ENCODE peak calls at places on chromosomes 4 and X, in six cellular contexts. One of them, this sample, is unnamed.

GRCh38 chrX:44183329-44183728 is 160.1 kb downstream of the EFHC2 start:
- DNase-seq in AG09309: no peak
- DNase-seq in stomach: no peak
- DNase-seq in RWPE1: no peak
- DNase-seq in Calu3: peak
- DNase-seq in astrocyte of the cerebellum: no peak
- DNase-seq in this sample: no peak

GRCh38 chr4:99062120-99062519 is 26.5 kb downstream of the ADH5 start:
- DNase-seq in AG09309: no peak
- DNase-seq in stomach: no peak
- DNase-seq in RWPE1: no peak
- DNase-seq in Calu3: no peak
- DNase-seq in astrocyte of the cerebellum: no peak
- DNase-seq in this sample: no peak

GRCh38 chr4:125283702-125284279 is 31.0 kb upstream of the FAT4 start:
- DNase-seq in AG09309: peak
- DNase-seq in stomach: no peak
- DNase-seq in RWPE1: peak
- DNase-seq in Calu3: peak
- DNase-seq in astrocyte of the cerebellum: peak
- DNase-seq in this sample: no peak

GRCh38 chrX:112731793-112732192 is 52.1 kb upstream of the LHFPL1 start:
- DNase-seq in AG09309: no peak
- DNase-seq in stomach: no peak
- DNase-seq in RWPE1: no peak
- DNase-seq in Calu3: no peak
- DNase-seq in astrocyte of the cerebellum: no peak
- DNase-seq in this sample: no peak

GRCh38 chrX:34813618-34814017 is 129.0 kb upstream of the FAM47B start:
- DNase-seq in AG09309: no peak
- DNase-seq in stomach: no peak
- DNase-seq in RWPE1: no peak
- DNase-seq in Calu3: no peak
- DNase-seq in astrocyte of the cerebellum: no peak
- DNase-seq in this sample: no peak

GRCh38 chr4:185322805-185323204 is 72.9 kb downstream of the LRP2BP start:
- DNase-seq in AG09309: no peak
- DNase-seq in stomach: no peak
- DNase-seq in RWPE1: no peak
- DNase-seq in Calu3: no peak
- DNase-seq in astrocyte of the cerebellum: no peak
- DNase-seq in this sample: no peak

GRCh38 chr4:8774071-8774470 is 97.6 kb downstream of the HMX1 start:
- DNase-seq in AG09309: no peak
- DNase-seq in stomach: no peak
- DNase-seq in RWPE1: no peak
- DNase-seq in Calu3: no peak
- DNase-seq in astrocyte of the cerebellum: no peak
- DNase-seq in this sample: peak

GRCh38 chr4:81736324-81736723 is 264.6 kb upstream of the RASGEF1B start:
- DNase-seq in AG09309: no peak
- DNase-seq in stomach: no peak
- DNase-seq in RWPE1: no peak
- DNase-seq in Calu3: no peak
- DNase-seq in astrocyte of the cerebellum: no peak
- DNase-seq in this sample: no peak

GRCh38 chrX:2935364-2935748 is 6.2 kb upstream of the ARSD start:
- DNase-seq in AG09309: no peak
- DNase-seq in stomach: no peak
- DNase-seq in RWPE1: no peak
- DNase-seq in Calu3: no peak
- DNase-seq in astrocyte of the cerebellum: no peak
- DNase-seq in this sample: no peak

GRCh38 chrX:73851014-73852009 is 288.3 kb downstream of the CHIC1 start:
- DNase-seq in AG09309: peak
- DNase-seq in stomach: peak
- DNase-seq in RWPE1: no peak
- DNase-seq in Calu3: no peak
- DNase-seq in astrocyte of the cerebellum: peak
- DNase-seq in this sample: no peak

GRCh38 chr4:63919636-63920365 is 489.4 kb downstream of the TECRL start:
- DNase-seq in AG09309: no peak
- DNase-seq in stomach: no peak
- DNase-seq in RWPE1: no peak
- DNase-seq in Calu3: no peak
- DNase-seq in astrocyte of the cerebellum: no peak
- DNase-seq in this sample: no peak

GRCh38 chr4:186204103-186204559 is 12.8 kb downstream of the CYP4V2 start:
- DNase-seq in AG09309: no peak
- DNase-seq in stomach: peak
- DNase-seq in RWPE1: no peak
- DNase-seq in Calu3: no peak
- DNase-seq in astrocyte of the cerebellum: no peak
- DNase-seq in this sample: no peak

GRCh38 chr4:122480023-122480422 is 23.5 kb upstream of the IL2 start:
- DNase-seq in AG09309: peak
- DNase-seq in stomach: no peak
- DNase-seq in RWPE1: no peak
- DNase-seq in Calu3: no peak
- DNase-seq in astrocyte of the cerebellum: peak
- DNase-seq in this sample: no peak

GRCh38 chr4:113398441-113399143 is 349.1 kb downstream of the ANK2 start:
- DNase-seq in AG09309: no peak
- DNase-seq in stomach: no peak
- DNase-seq in RWPE1: peak
- DNase-seq in Calu3: peak
- DNase-seq in astrocyte of the cerebellum: no peak
- DNase-seq in this sample: no peak

GRCh38 chr4:142614621-142615323 is 231.3 kb downstream of the INPP4B start:
- DNase-seq in AG09309: peak
- DNase-seq in stomach: no peak
- DNase-seq in RWPE1: no peak
- DNase-seq in Calu3: no peak
- DNase-seq in astrocyte of the cerebellum: no peak
- DNase-seq in this sample: no peak

GRCh38 chr4:110059556-110060191 is 138.7 kb downstream of the ELOVL6 start:
- DNase-seq in AG09309: no peak
- DNase-seq in stomach: no peak
- DNase-seq in RWPE1: no peak
- DNase-seq in Calu3: no peak
- DNase-seq in astrocyte of the cerebellum: no peak
- DNase-seq in this sample: no peak

GRCh38 chrX:124518888-124519287 is 172.5 kb downstream of the SH2D1A start:
- DNase-seq in AG09309: no peak
- DNase-seq in stomach: no peak
- DNase-seq in RWPE1: no peak
- DNase-seq in Calu3: no peak
- DNase-seq in astrocyte of the cerebellum: no peak
- DNase-seq in this sample: no peak

GRCh38 chr4:177356191-177356590 is 46.5 kb downstream of the NEIL3 start:
- DNase-seq in AG09309: no peak
- DNase-seq in stomach: no peak
- DNase-seq in RWPE1: no peak
- DNase-seq in Calu3: no peak
- DNase-seq in astrocyte of the cerebellum: no peak
- DNase-seq in this sample: no peak

GRCh38 chrX:134688181-134688580 is 29.9 kb upstream of the PLAC1 start:
- DNase-seq in AG09309: no peak
- DNase-seq in stomach: no peak
- DNase-seq in RWPE1: no peak
- DNase-seq in Calu3: no peak
- DNase-seq in astrocyte of the cerebellum: no peak
- DNase-seq in this sample: no peak

GRCh38 chr4:167903291-167903721 is 189.0 kb upstream of the ANXA10 start:
- DNase-seq in AG09309: no peak
- DNase-seq in stomach: no peak
- DNase-seq in RWPE1: peak
- DNase-seq in Calu3: no peak
- DNase-seq in astrocyte of the cerebellum: no peak
- DNase-seq in this sample: no peak
- TF ChIP-seq CTCF in AG09309: no peak
- TF ChIP-seq CTCF in stomach: no peak
- TF ChIP-seq CTCF in RWPE1: no peak
- TF ChIP-seq CTCF in Calu3: no peak
- TF ChIP-seq CTCF in astrocyte of the cerebellum: no peak
- TF ChIP-seq CTCF in this sample: no peak

GRCh38 chr4:2755821-2756690 is at the start of gene TNIP2:
- DNase-seq in AG09309: no peak
- DNase-seq in stomach: peak
- DNase-seq in RWPE1: peak
- DNase-seq in Calu3: peak
- DNase-seq in astrocyte of the cerebellum: no peak
- DNase-seq in this sample: peak
- TF ChIP-seq CTCF in AG09309: peak
- TF ChIP-seq CTCF in stomach: no peak
- TF ChIP-seq CTCF in RWPE1: peak
- TF ChIP-seq CTCF in Calu3: no peak
- TF ChIP-seq CTCF in astrocyte of the cerebellum: peak
- TF ChIP-seq CTCF in this sample: no peak

GRCh38 chrX:106752101-106752678 is 25.7 kb downstream of the RNF128 start:
- DNase-seq in AG09309: no peak
- DNase-seq in stomach: no peak
- DNase-seq in RWPE1: no peak
- DNase-seq in Calu3: no peak
- DNase-seq in astrocyte of the cerebellum: no peak
- DNase-seq in this sample: no peak
- TF ChIP-seq CTCF in AG09309: peak
- TF ChIP-seq CTCF in stomach: no peak
- TF ChIP-seq CTCF in RWPE1: no peak
- TF ChIP-seq CTCF in Calu3: no peak
- TF ChIP-seq CTCF in astrocyte of the cerebellum: peak
- TF ChIP-seq CTCF in this sample: no peak

GRCh38 chr4:77175201-77175610 is 18.2 kb downstream of the CCNG2 start:
- DNase-seq in AG09309: no peak
- DNase-seq in stomach: no peak
- DNase-seq in RWPE1: no peak
- DNase-seq in Calu3: no peak
- DNase-seq in astrocyte of the cerebellum: no peak
- DNase-seq in this sample: no peak

GRCh38 chr4:77172336-77172735 is 15.3 kb downstream of the CCNG2 start:
- DNase-seq in AG09309: peak
- DNase-seq in stomach: no peak
- DNase-seq in RWPE1: peak
- DNase-seq in Calu3: no peak
- DNase-seq in astrocyte of the cerebellum: peak
- DNase-seq in this sample: no peak

GRCh38 chr4:77177196-77177595 is 20.2 kb downstream of the CCNG2 start:
- DNase-seq in AG09309: no peak
- DNase-seq in stomach: no peak
- DNase-seq in RWPE1: no peak
- DNase-seq in Calu3: no peak
- DNase-seq in astrocyte of the cerebellum: no peak
- DNase-seq in this sample: no peak

GRCh38 chr4:77176606-77177005 is 19.6 kb downstream of the CCNG2 start:
- DNase-seq in AG09309: no peak
- DNase-seq in stomach: no peak
- DNase-seq in RWPE1: no peak
- DNase-seq in Calu3: no peak
- DNase-seq in astrocyte of the cerebellum: no peak
- DNase-seq in this sample: no peak

DNA sequence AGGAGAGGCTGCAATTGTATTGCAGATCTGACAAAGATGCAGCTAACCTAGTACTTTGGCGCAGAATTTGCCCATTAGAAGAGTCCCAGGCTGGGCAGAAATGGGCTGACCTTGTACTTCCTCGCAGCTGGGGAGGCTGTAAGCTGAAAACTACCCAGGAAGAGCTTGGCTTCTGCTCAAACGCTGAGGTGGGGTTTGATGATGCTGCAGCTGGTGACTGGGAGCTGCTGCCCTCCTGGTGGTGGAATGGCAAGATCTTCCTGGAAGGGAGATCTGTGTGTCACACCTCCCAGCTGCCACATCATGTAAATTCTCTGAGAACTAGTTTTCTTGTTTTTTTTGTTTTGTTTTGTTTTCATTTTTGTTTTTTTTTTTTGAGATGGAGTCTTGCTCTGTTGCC is 17.4 kb downstream of the CCNG2 start:
- DNase-seq in AG09309: no peak
- DNase-seq in stomach: no peak
- DNase-seq in RWPE1: no peak
- DNase-seq in Calu3: no peak
- DNase-seq in astrocyte of the cerebellum: no peak
- DNase-seq in this sample: no peak
- TF ChIP-seq CTCF in AG09309: no peak
- TF ChIP-seq CTCF in stomach: no peak
- TF ChIP-seq CTCF in RWPE1: no peak
- TF ChIP-seq CTCF in Calu3: no peak
- TF ChIP-seq CTCF in astrocyte of the cerebellum: no peak
- TF ChIP-seq CTCF in this sample: peak

This sample was measured in glutamatergic neuron.